ENCODE peak calls at places on chromosomes 11 and 22, in seven cellular contexts. One of them, this sample, is unnamed.

GRCh38 chr22:47132428-47132825 is 370.0 kb downstream of the TBC1D22A start:
- DNase-seq in IMR-90: no peak
- DNase-seq in HCT116: no peak
- DNase-seq in K562: no peak
- DNase-seq in H1: no peak
- DNase-seq in HepG2: no peak
- DNase-seq in GM12878: no peak
- DNase-seq in this sample: no peak

GRCh38 chr11:63567044-63567840 is 4.1 kb upstream of the PLAAT2 start:
- DNase-seq in IMR-90: peak; percentile 88
- DNase-seq in HCT116: peak; percentile 68
- DNase-seq in K562: peak; percentile 67
- DNase-seq in H1: no peak
- DNase-seq in HepG2: peak; percentile 32
- DNase-seq in GM12878: peak; percentile 95
- DNase-seq in this sample: no peak

GRCh38 chr11:4044971-4045646 is 49.5 kb upstream of the RRM1 start:
- DNase-seq in IMR-90: no peak
- DNase-seq in HCT116: no peak
- DNase-seq in K562: no peak
- DNase-seq in H1: no peak
- DNase-seq in HepG2: peak; percentile 33
- DNase-seq in GM12878: no peak
- DNase-seq in this sample: no peak

GRCh38 chr11:129698212-129698611 is 117.4 kb upstream of the TMEM45B start:
- DNase-seq in IMR-90: no peak
- DNase-seq in HCT116: no peak
- DNase-seq in K562: no peak
- DNase-seq in H1: no peak
- DNase-seq in HepG2: no peak
- DNase-seq in GM12878: no peak
- DNase-seq in this sample: no peak

GRCh38 chr22:31891366-31892079 is 52.8 kb upstream of the YWHAH start:
- DNase-seq in IMR-90: peak; percentile 18
- DNase-seq in HCT116: no peak
- DNase-seq in K562: peak; percentile 22
- DNase-seq in H1: no peak
- DNase-seq in HepG2: no peak
- DNase-seq in GM12878: no peak
- DNase-seq in this sample: peak; percentile 59

GRCh38 chr11:70205049-70205725 is 2.1 kb downstream of the FADD start:
- DNase-seq in IMR-90: peak; percentile 26
- DNase-seq in HCT116: no peak
- DNase-seq in K562: no peak
- DNase-seq in H1: no peak
- DNase-seq in HepG2: no peak
- DNase-seq in GM12878: no peak
- DNase-seq in this sample: no peak

GRCh38 chr11:105968021-105968697 is 53.9 kb downstream of the MSANTD4 start:
- DNase-seq in IMR-90: peak; percentile 70
- DNase-seq in HCT116: no peak
- DNase-seq in K562: no peak
- DNase-seq in H1: no peak
- DNase-seq in HepG2: no peak
- DNase-seq in GM12878: no peak
- DNase-seq in this sample: no peak

GRCh38 chr11:19244084-19244483 is 3.3 kb upstream of the E2F8 start:
- DNase-seq in IMR-90: no peak
- DNase-seq in HCT116: no peak
- DNase-seq in K562: no peak
- DNase-seq in H1: no peak
- DNase-seq in HepG2: peak; percentile 28
- DNase-seq in GM12878: no peak
- DNase-seq in this sample: no peak

GRCh38 chr22:39431821-39432251 is 25.0 kb upstream of the MGAT3 start:
- DNase-seq in IMR-90: peak; percentile 34
- DNase-seq in HCT116: no peak
- DNase-seq in K562: no peak
- DNase-seq in H1: no peak
- DNase-seq in HepG2: no peak
- DNase-seq in GM12878: no peak
- DNase-seq in this sample: no peak

GRCh38 chr22:39908737-39909136 is 7.9 kb downstream of the GRAP2 start:
- DNase-seq in IMR-90: peak; percentile 8
- DNase-seq in HCT116: no peak
- DNase-seq in K562: peak; percentile 24
- DNase-seq in H1: no peak
- DNase-seq in HepG2: no peak
- DNase-seq in GM12878: no peak
- DNase-seq in this sample: no peak

GRCh38 chr11:16392646-16393045 is 36.3 kb upstream of the SOX6 start:
- DNase-seq in IMR-90: peak; percentile 19
- DNase-seq in HCT116: no peak
- DNase-seq in K562: no peak
- DNase-seq in H1: no peak
- DNase-seq in HepG2: no peak
- DNase-seq in GM12878: no peak
- DNase-seq in this sample: no peak

GRCh38 chr11:819129-819931 is 616 bp downstream of the PNPLA2 start:
- DNase-seq in IMR-90: peak; percentile 73
- DNase-seq in HCT116: no peak
- DNase-seq in K562: peak; percentile 85
- DNase-seq in H1: peak; percentile 95
- DNase-seq in HepG2: peak; percentile 77
- DNase-seq in GM12878: no peak
- DNase-seq in this sample: peak; percentile 98

GRCh38 chr11:70623906-70624597 is 225.7 kb downstream of the CTTN start:
- DNase-seq in IMR-90: no peak
- DNase-seq in HCT116: no peak
- DNase-seq in K562: no peak
- DNase-seq in H1: no peak
- DNase-seq in HepG2: no peak
- DNase-seq in GM12878: no peak
- DNase-seq in this sample: no peak

GRCh38 chr22:30863161-30863833 is 105.3 kb downstream of the MORC2 start:
- DNase-seq in IMR-90: peak; percentile 21
- DNase-seq in HCT116: no peak
- DNase-seq in K562: peak; percentile 51
- DNase-seq in H1: peak; percentile 52
- DNase-seq in HepG2: peak; percentile 93
- DNase-seq in GM12878: no peak
- DNase-seq in this sample: peak; percentile 82

GRCh38 chr22:49779226-49779625 is 48.4 kb downstream of the BRD1 start:
- DNase-seq in IMR-90: no peak
- DNase-seq in HCT116: no peak
- DNase-seq in K562: no peak
- DNase-seq in H1: no peak
- DNase-seq in HepG2: no peak
- DNase-seq in GM12878: no peak
- DNase-seq in this sample: no peak

GRCh38 chr22:30425616-30426394 is at the start of gene MTFP1:
- DNase-seq in IMR-90: peak; percentile 62
- DNase-seq in HCT116: no peak
- DNase-seq in K562: peak; percentile 65
- DNase-seq in H1: peak; percentile 83
- DNase-seq in HepG2: peak; percentile 66
- DNase-seq in GM12878: no peak
- DNase-seq in this sample: peak; percentile 89

GRCh38 chr11:102625163-102625562 is at the start of gene MMP20:
- DNase-seq in IMR-90: no peak
- DNase-seq in HCT116: no peak
- DNase-seq in K562: no peak
- DNase-seq in H1: no peak
- DNase-seq in HepG2: peak; percentile 45
- DNase-seq in GM12878: no peak
- DNase-seq in this sample: no peak

GRCh38 chr11:102323542-102324261 is 6.4 kb downstream of the BIRC3 start:
- DNase-seq in IMR-90: peak; percentile 84
- DNase-seq in HCT116: no peak
- DNase-seq in K562: no peak
- DNase-seq in H1: no peak
- DNase-seq in HepG2: no peak
- DNase-seq in GM12878: no peak
- DNase-seq in this sample: no peak

GRCh38 chr22:33654173-33654890 is 265.9 kb downstream of the LARGE1 start:
- DNase-seq in IMR-90: no peak
- DNase-seq in HCT116: no peak
- DNase-seq in K562: no peak
- DNase-seq in H1: no peak
- DNase-seq in HepG2: no peak
- DNase-seq in GM12878: no peak
- DNase-seq in this sample: no peak

GRCh38 chr22:20205964-20206708 is 55.3 kb upstream of the CCDC188 start:
- DNase-seq in IMR-90: peak; percentile 63
- DNase-seq in HCT116: peak; percentile 75
- DNase-seq in K562: peak; percentile 96
- DNase-seq in H1: no peak
- DNase-seq in HepG2: peak; percentile 37
- DNase-seq in GM12878: peak; percentile 54
- DNase-seq in this sample: no peak

GRCh38 chr11:128518493-128519207 is 68.7 kb downstream of the ETS1 start:
- DNase-seq in IMR-90: no peak
- DNase-seq in HCT116: no peak
- DNase-seq in K562: no peak
- DNase-seq in H1: no peak
- DNase-seq in HepG2: no peak
- DNase-seq in GM12878: no peak
- DNase-seq in this sample: no peak

GRCh38 chr11:116284930-116285329 is 487.9 kb downstream of the BUD13 start:
- DNase-seq in IMR-90: no peak
- DNase-seq in HCT116: no peak
- DNase-seq in K562: no peak
- DNase-seq in H1: no peak
- DNase-seq in HepG2: no peak
- DNase-seq in GM12878: no peak
- DNase-seq in this sample: no peak

GRCh38 chr22:30421695-30422480 is 3.7 kb upstream of the MTFP1 start:
- DNase-seq in IMR-90: no peak
- DNase-seq in HCT116: no peak
- DNase-seq in K562: no peak
- DNase-seq in H1: no peak
- DNase-seq in HepG2: peak; percentile 86
- DNase-seq in GM12878: no peak
- DNase-seq in this sample: no peak

GRCh38 chr11:23856654-23857053 is 640.2 kb upstream of the LUZP2 start:
- DNase-seq in IMR-90: peak; percentile 67
- DNase-seq in HCT116: no peak
- DNase-seq in K562: no peak
- DNase-seq in H1: no peak
- DNase-seq in HepG2: no peak
- DNase-seq in GM12878: no peak
- DNase-seq in this sample: no peak

DNA sequence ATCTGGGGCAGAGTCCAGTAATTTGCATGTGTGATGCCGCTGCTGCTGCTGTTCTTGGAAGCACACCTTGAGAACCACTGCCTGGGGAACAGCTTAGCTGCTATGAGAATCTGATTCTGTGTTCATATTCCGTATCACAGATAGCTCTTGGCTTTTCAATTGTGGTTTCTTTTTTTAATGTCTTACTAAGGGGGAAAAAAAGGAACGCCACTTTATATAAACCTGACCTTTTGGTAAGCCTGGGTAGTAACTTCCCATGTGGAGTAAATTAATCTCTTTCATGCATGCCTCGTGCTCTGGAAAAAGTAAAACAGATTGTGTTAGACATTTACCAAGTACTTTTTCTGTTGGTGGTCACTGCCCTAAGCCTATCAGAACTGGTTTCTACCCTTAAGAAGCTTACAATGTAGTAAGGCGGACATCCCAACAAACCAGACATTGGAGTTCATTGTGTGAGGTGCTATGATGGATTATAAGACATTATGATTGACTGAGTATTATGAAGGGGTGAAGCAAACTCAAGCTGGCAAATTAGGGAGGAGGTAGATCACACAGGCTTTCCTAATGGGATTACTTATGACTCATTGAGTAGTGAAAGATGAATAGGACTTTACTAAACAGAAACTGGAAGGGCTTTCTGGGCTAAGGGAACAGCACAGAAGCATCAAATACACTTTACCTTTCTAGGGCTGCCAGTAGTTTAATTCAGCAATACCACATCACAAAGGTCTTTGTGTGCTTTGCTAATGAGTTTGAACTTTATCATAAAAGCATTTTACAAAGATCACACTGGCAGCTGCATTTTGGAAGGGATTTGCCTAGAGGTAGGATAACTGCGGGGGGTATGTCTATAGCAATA is 64.7 kb downstream of the MAML2 start:
- DNase-seq in IMR-90: peak; percentile 23
- DNase-seq in HCT116: no peak
- DNase-seq in K562: no peak
- DNase-seq in H1: no peak
- DNase-seq in HepG2: no peak
- DNase-seq in GM12878: no peak
- DNase-seq in this sample: no peak
- H3K9ac ChIP-seq in IMR-90: no peak overlapping the region
- H3K9ac ChIP-seq in HCT116: peak overlapping the region; percentile 2
- H3K9ac ChIP-seq in K562: no peak overlapping the region
- H3K9ac ChIP-seq in H1: no peak overlapping the region
- H3K9ac ChIP-seq in HepG2: no peak overlapping the region
- H3K9ac ChIP-seq in GM12878: no peak overlapping the region
- H3K9ac ChIP-seq in this sample: peak overlapping the region; percentile 34

GRCh38 chr11:121829159-121829643 is 286.8 kb downstream of the BLID start:
- DNase-seq in IMR-90: peak; percentile 100
- DNase-seq in HCT116: peak; percentile 21
- DNase-seq in K562: no peak
- DNase-seq in H1: no peak
- DNase-seq in HepG2: no peak
- DNase-seq in GM12878: no peak
- DNase-seq in this sample: no peak
- TF ChIP-seq RAD21 in IMR-90: peak; percentile 38
- TF ChIP-seq RAD21 in HCT116: no peak
- TF ChIP-seq RAD21 in K562: no peak
- TF ChIP-seq RAD21 in H1: no peak
- TF ChIP-seq RAD21 in HepG2: no peak
- TF ChIP-seq RAD21 in GM12878: no peak
- TF ChIP-seq RAD21 in this sample: no peak

DNA sequence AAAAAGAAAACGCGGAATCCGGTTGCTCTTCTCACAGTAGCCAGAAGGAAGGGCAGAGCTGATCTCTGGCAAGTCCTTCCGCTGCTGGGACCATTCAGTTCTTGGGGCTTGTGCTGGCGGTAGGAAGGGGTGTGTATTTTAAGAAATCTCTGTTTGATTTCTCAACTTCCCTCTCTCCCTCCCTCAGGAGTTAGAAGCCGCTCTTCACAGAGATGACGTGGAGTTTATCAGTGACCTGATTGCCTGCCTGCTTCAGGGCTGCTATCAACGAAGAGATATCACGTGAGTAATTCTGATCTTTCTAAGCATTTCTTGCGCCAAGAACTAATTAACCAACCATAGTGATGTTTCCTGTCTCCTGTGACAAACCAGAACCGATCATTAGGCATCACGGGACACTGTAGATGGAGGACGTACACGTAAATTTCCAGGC is 85.9 kb upstream of the SLC25A18 start:
- DNase-seq in IMR-90: no peak
- DNase-seq in HCT116: no peak
- DNase-seq in K562: no peak
- DNase-seq in H1: no peak
- DNase-seq in HepG2: no peak
- DNase-seq in GM12878: no peak
- DNase-seq in this sample: no peak
- H3K9ac ChIP-seq in IMR-90: no peak overlapping the region
- H3K9ac ChIP-seq in HCT116: no peak overlapping the region
- H3K9ac ChIP-seq in K562: no peak overlapping the region
- H3K9ac ChIP-seq in H1: no peak overlapping the region
- H3K9ac ChIP-seq in HepG2: no peak overlapping the region
- H3K9ac ChIP-seq in GM12878: no peak overlapping the region
- H3K9ac ChIP-seq in this sample: no peak overlapping the region

GRCh38 chr22:42773161-42773560 is 52.5 kb upstream of the A4GALT start:
- DNase-seq in IMR-90: no peak
- DNase-seq in HCT116: no peak
- DNase-seq in K562: no peak
- DNase-seq in H1: no peak
- DNase-seq in HepG2: no peak
- DNase-seq in GM12878: no peak
- DNase-seq in this sample: peak; percentile 48
- TF ChIP-seq RAD21 in IMR-90: no peak
- TF ChIP-seq RAD21 in HCT116: no peak
- TF ChIP-seq RAD21 in K562: no peak
- TF ChIP-seq RAD21 in H1: no peak
- TF ChIP-seq RAD21 in HepG2: no peak
- TF ChIP-seq RAD21 in GM12878: no peak
- TF ChIP-seq RAD21 in this sample: no peak